ENCODE peak calls at places on chromosomes 5 and 9, in six cellular contexts. One of them, this sample, is unnamed.

GRCh38 chr5:1735320-1735970 is 64.2 kb downstream of the MRPL36 start:
- DNase-seq in RWPE1: no peak
- DNase-seq in OCI-LY7: no peak
- DNase-seq in stomach: peak; percentile 24
- DNase-seq in transverse colon: no peak
- DNase-seq in sigmoid colon: no peak
- DNase-seq in this sample: peak; percentile 7

GRCh38 chr9:134983094-134983493 is 65.4 kb upstream of the FCN1 start:
- DNase-seq in stomach: peak; percentile 30
- DNase-seq in OCI-LY7: peak; percentile 63
- DNase-seq in transverse colon: no peak
- DNase-seq in RWPE1: no peak
- DNase-seq in sigmoid colon: peak; percentile 59
- DNase-seq in this sample: peak; percentile 90

GRCh38 chr5:132057498-132058255 is 2.8 kb upstream of the IL3 start:
- DNase-seq in transverse colon: peak; percentile 3
- DNase-seq in OCI-LY7: no peak
- DNase-seq in stomach: peak; percentile 11
- DNase-seq in RWPE1: no peak
- DNase-seq in sigmoid colon: peak; percentile 36
- DNase-seq in this sample: peak; percentile 3

GRCh38 chr5:144202072-144202471 is 31.4 kb downstream of the KCTD16 start:
- DNase-seq in OCI-LY7: no peak
- DNase-seq in sigmoid colon: no peak
- DNase-seq in RWPE1: no peak
- DNase-seq in stomach: no peak
- DNase-seq in transverse colon: no peak
- DNase-seq in this sample: no peak

GRCh38 chr9:2158111-2158610 is 143.0 kb downstream of the SMARCA2 start:
- DNase-seq in OCI-LY7: peak; percentile 89
- DNase-seq in RWPE1: peak; percentile 24
- DNase-seq in stomach: peak; percentile 53
- DNase-seq in transverse colon: peak; percentile 47
- DNase-seq in sigmoid colon: peak; percentile 67
- DNase-seq in this sample: no peak

GRCh38 chr5:1521054-1521453 is 2.7 kb downstream of the LPCAT1 start:
- DNase-seq in transverse colon: peak; percentile 5
- DNase-seq in sigmoid colon: peak; percentile 55
- DNase-seq in RWPE1: no peak
- DNase-seq in stomach: peak; percentile 14
- DNase-seq in OCI-LY7: no peak
- DNase-seq in this sample: peak; percentile 94

GRCh38 chr9:68507796-68508145 is 32.9 kb downstream of the TMEM252 start:
- DNase-seq in transverse colon: no peak
- DNase-seq in sigmoid colon: no peak
- DNase-seq in RWPE1: no peak
- DNase-seq in OCI-LY7: no peak
- DNase-seq in stomach: no peak
- DNase-seq in this sample: no peak

GRCh38 chr9:112015736-112016135 is 119.1 kb downstream of the UGCG start:
- DNase-seq in OCI-LY7: no peak
- DNase-seq in RWPE1: no peak
- DNase-seq in sigmoid colon: no peak
- DNase-seq in transverse colon: no peak
- DNase-seq in stomach: no peak
- DNase-seq in this sample: no peak

GRCh38 chr5:137760294-137761019 is 6.3 kb upstream of the HNRNPA0 start:
- DNase-seq in RWPE1: no peak
- DNase-seq in OCI-LY7: no peak
- DNase-seq in transverse colon: no peak
- DNase-seq in sigmoid colon: no peak
- DNase-seq in stomach: no peak
- DNase-seq in this sample: no peak

GRCh38 chr5:177312649-177313181 is 1.0 kb upstream of the MXD3 start:
- DNase-seq in transverse colon: peak; percentile 54
- DNase-seq in stomach: no peak
- DNase-seq in OCI-LY7: peak; percentile 92
- DNase-seq in sigmoid colon: peak; percentile 56
- DNase-seq in RWPE1: no peak
- DNase-seq in this sample: no peak

GRCh38 chr5:123538670-123539459 is 26.9 kb downstream of the CSNK1G3 start:
- DNase-seq in OCI-LY7: no peak
- DNase-seq in RWPE1: no peak
- DNase-seq in sigmoid colon: no peak
- DNase-seq in transverse colon: no peak
- DNase-seq in stomach: no peak
- DNase-seq in this sample: peak; percentile 53

GRCh38 chr5:126594676-126595485 is at the start of gene ALDH7A1:
- DNase-seq in stomach: peak; percentile 89
- DNase-seq in RWPE1: peak; percentile 68
- DNase-seq in transverse colon: peak; percentile 90
- DNase-seq in OCI-LY7: no peak
- DNase-seq in sigmoid colon: peak; percentile 93
- DNase-seq in this sample: peak; percentile 97

GRCh38 chr9:131815971-131816873 is 76.3 kb upstream of the RAPGEF1 start:
- DNase-seq in OCI-LY7: no peak
- DNase-seq in sigmoid colon: no peak
- DNase-seq in stomach: no peak
- DNase-seq in RWPE1: no peak
- DNase-seq in transverse colon: no peak
- DNase-seq in this sample: no peak

GRCh38 chr5:138466058-138466899 is 1.0 kb downstream of the EGR1 start:
- DNase-seq in stomach: peak; percentile 75
- DNase-seq in RWPE1: no peak
- DNase-seq in sigmoid colon: no peak
- DNase-seq in transverse colon: peak; percentile 45
- DNase-seq in OCI-LY7: no peak
- DNase-seq in this sample: no peak

GRCh38 chr5:151584057-151584937 is 6.8 kb downstream of the FAT2 start:
- DNase-seq in transverse colon: no peak
- DNase-seq in sigmoid colon: no peak
- DNase-seq in stomach: no peak
- DNase-seq in OCI-LY7: no peak
- DNase-seq in RWPE1: no peak
- DNase-seq in this sample: no peak

GRCh38 chr5:11904270-11904906 is at the start of gene CTNND2:
- DNase-seq in RWPE1: peak; percentile 14
- DNase-seq in sigmoid colon: no peak
- DNase-seq in OCI-LY7: no peak
- DNase-seq in transverse colon: no peak
- DNase-seq in stomach: no peak
- DNase-seq in this sample: peak; percentile 93

GRCh38 chr5:65338606-65339151 is 143.0 kb downstream of the ADAMTS6 start:
- DNase-seq in OCI-LY7: no peak
- DNase-seq in stomach: no peak
- DNase-seq in RWPE1: no peak
- DNase-seq in transverse colon: no peak
- DNase-seq in sigmoid colon: no peak
- DNase-seq in this sample: no peak

GRCh38 chr5:142798099-142798768 is 28.1 kb downstream of the ARHGAP26 start:
- DNase-seq in transverse colon: no peak
- DNase-seq in OCI-LY7: no peak
- DNase-seq in stomach: no peak
- DNase-seq in RWPE1: no peak
- DNase-seq in sigmoid colon: peak; percentile 69
- DNase-seq in this sample: no peak

GRCh38 chr5:147869112-147869511 is 9.4 kb upstream of the SCGB3A2 start:
- DNase-seq in stomach: no peak
- DNase-seq in OCI-LY7: no peak
- DNase-seq in RWPE1: no peak
- DNase-seq in transverse colon: no peak
- DNase-seq in sigmoid colon: no peak
- DNase-seq in this sample: no peak

GRCh38 chr5:150779397-150780179 is 1.0 kb downstream of the SMIM3 start:
- DNase-seq in OCI-LY7: no peak
- DNase-seq in RWPE1: no peak
- DNase-seq in transverse colon: peak; percentile 21
- DNase-seq in sigmoid colon: peak; percentile 70
- DNase-seq in stomach: no peak
- DNase-seq in this sample: no peak

GRCh38 chr5:111775224-111775623 is 18.2 kb upstream of the NREP start:
- DNase-seq in OCI-LY7: no peak
- DNase-seq in sigmoid colon: no peak
- DNase-seq in stomach: no peak
- DNase-seq in RWPE1: no peak
- DNase-seq in transverse colon: no peak
- DNase-seq in this sample: no peak

GRCh38 chr9:82117025-82117424 is 128.5 kb downstream of the SPATA31D1 start:
- DNase-seq in transverse colon: no peak
- DNase-seq in sigmoid colon: no peak
- DNase-seq in OCI-LY7: no peak
- DNase-seq in stomach: no peak
- DNase-seq in RWPE1: no peak
- DNase-seq in this sample: no peak

GRCh38 chr9:133151601-133152525 is 11.9 kb downstream of the GBGT1 start:
- DNase-seq in stomach: no peak
- DNase-seq in sigmoid colon: no peak
- DNase-seq in transverse colon: no peak
- DNase-seq in OCI-LY7: no peak
- DNase-seq in RWPE1: no peak
- DNase-seq in this sample: no peak

GRCh38 chr9:89407070-89407469 is 88.8 kb downstream of the SECISBP2 start:
- DNase-seq in OCI-LY7: no peak
- DNase-seq in RWPE1: no peak
- DNase-seq in transverse colon: no peak
- DNase-seq in stomach: no peak
- DNase-seq in sigmoid colon: no peak
- DNase-seq in this sample: no peak

GRCh38 chr9:89410709-89411111 is 87.2 kb downstream of the SEMA4D start:
- DNase-seq in sigmoid colon: no peak
- DNase-seq in RWPE1: peak; percentile 59
- DNase-seq in stomach: no peak
- DNase-seq in OCI-LY7: no peak
- DNase-seq in transverse colon: no peak
- DNase-seq in this sample: peak; percentile 29

GRCh38 chr9:89410022-89410421 is 87.9 kb downstream of the SEMA4D start:
- DNase-seq in transverse colon: no peak
- DNase-seq in stomach: no peak
- DNase-seq in OCI-LY7: no peak
- DNase-seq in RWPE1: no peak
- DNase-seq in sigmoid colon: no peak
- DNase-seq in this sample: no peak

GRCh38 chr9:89405832-89406231 is 87.5 kb downstream of the SECISBP2 start:
- DNase-seq in transverse colon: peak; percentile 61
- DNase-seq in sigmoid colon: no peak
- DNase-seq in stomach: no peak
- DNase-seq in RWPE1: no peak
- DNase-seq in OCI-LY7: peak; percentile 69
- DNase-seq in this sample: no peak

GRCh38 chr9:89408628-89409101 is 89.2 kb downstream of the SEMA4D start:
- DNase-seq in stomach: no peak
- DNase-seq in RWPE1: no peak
- DNase-seq in OCI-LY7: no peak
- DNase-seq in sigmoid colon: peak; percentile 60
- DNase-seq in transverse colon: peak; percentile 63
- DNase-seq in this sample: no peak
- H3K27ac ChIP-seq in stomach: peak overlapping the region; percentile 52
- H3K27ac ChIP-seq in RWPE1: no peak overlapping the region
- H3K27ac ChIP-seq in OCI-LY7: no peak overlapping the region
- H3K27ac ChIP-seq in sigmoid colon: no peak overlapping the region
- H3K27ac ChIP-seq in transverse colon: no peak overlapping the region
- H3K27ac ChIP-seq in this sample: no peak overlapping the region

GRCh38 chr5:158155087-158155486 is 296.1 kb upstream of the CLINT1 start:
- DNase-seq in stomach: no peak
- DNase-seq in OCI-LY7: no peak
- DNase-seq in sigmoid colon: no peak
- DNase-seq in RWPE1: no peak
- DNase-seq in transverse colon: no peak
- DNase-seq in this sample: no peak

GRCh38 chr5:158153508-158153907 is 294.6 kb upstream of the CLINT1 start:
- DNase-seq in stomach: no peak
- DNase-seq in sigmoid colon: no peak
- DNase-seq in transverse colon: no peak
- DNase-seq in RWPE1: no peak
- DNase-seq in OCI-LY7: no peak
- DNase-seq in this sample: no peak

GRCh38 chr5:158155811-158156495 is 297.0 kb upstream of the CLINT1 start:
- DNase-seq in transverse colon: no peak
- DNase-seq in OCI-LY7: no peak
- DNase-seq in sigmoid colon: no peak
- DNase-seq in RWPE1: no peak
- DNase-seq in stomach: no peak
- DNase-seq in this sample: no peak

GRCh38 chr5:158152151-158152550 is 293.2 kb upstream of the CLINT1 start:
- DNase-seq in RWPE1: no peak
- DNase-seq in OCI-LY7: no peak
- DNase-seq in transverse colon: no peak
- DNase-seq in stomach: no peak
- DNase-seq in sigmoid colon: no peak
- DNase-seq in this sample: no peak

GRCh38 chr5:158154226-158155005 is 295.5 kb upstream of the CLINT1 start:
- DNase-seq in stomach: no peak
- DNase-seq in OCI-LY7: no peak
- DNase-seq in transverse colon: no peak
- DNase-seq in sigmoid colon: peak; percentile 80
- DNase-seq in RWPE1: peak; percentile 95
- DNase-seq in this sample: no peak
- TF ChIP-seq CTCF in stomach: peak; percentile 1
- TF ChIP-seq CTCF in OCI-LY7: no peak
- TF ChIP-seq CTCF in transverse colon: no peak
- TF ChIP-seq CTCF in sigmoid colon: no peak
- TF ChIP-seq CTCF in RWPE1: no peak
- TF ChIP-seq CTCF in this sample: no peak

DNA sequence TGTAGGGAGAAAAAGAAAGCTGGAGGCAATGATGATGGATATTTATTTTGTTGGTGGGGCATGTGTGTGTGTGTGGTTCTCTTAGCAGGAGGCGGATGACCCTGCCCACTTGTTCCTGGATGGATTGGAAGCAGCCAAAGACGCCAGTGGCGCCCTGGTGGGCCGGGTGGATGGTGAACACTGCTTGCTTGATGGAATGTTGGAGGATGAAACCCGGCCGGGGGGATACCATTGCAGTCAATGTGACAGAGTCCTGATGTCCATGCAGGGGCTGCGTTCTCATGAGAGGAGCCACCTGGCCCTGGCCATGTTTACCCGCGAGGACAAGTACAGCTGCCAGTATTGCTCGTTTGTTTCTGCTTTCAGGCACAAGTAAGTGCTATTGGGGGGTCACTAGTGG is 69.2 kb downstream of the ZNF462 start:
- DNase-seq in transverse colon: no peak
- DNase-seq in RWPE1: no peak
- DNase-seq in OCI-LY7: no peak
- DNase-seq in sigmoid colon: no peak
- DNase-seq in stomach: no peak
- DNase-seq in this sample: no peak
- H3K27ac ChIP-seq in transverse colon: no peak overlapping the region
- H3K27ac ChIP-seq in RWPE1: no peak overlapping the region
- H3K27ac ChIP-seq in OCI-LY7: no peak overlapping the region
- H3K27ac ChIP-seq in sigmoid colon: no peak overlapping the region
- H3K27ac ChIP-seq in stomach: no peak overlapping the region
- H3K27ac ChIP-seq in this sample: no peak overlapping the region

DNA sequence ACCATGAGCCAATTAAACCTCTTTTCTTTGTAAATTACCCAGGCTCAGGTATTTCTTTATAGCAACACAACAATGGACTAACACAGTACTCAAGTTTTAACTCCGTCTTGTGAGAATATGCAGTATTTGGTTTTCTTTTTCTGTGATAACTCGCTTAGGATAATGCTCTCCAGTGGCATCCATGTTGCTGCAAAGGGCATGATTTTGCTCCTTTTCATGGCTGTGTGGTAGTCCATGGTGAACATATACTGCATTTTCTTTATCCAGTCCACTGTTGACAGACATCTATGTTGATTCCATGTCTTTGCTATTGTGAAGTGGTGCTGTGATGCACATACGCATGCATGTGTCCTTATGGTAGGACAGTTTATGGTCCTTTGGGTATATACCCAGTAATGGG is 10.9 kb downstream of the VPS13A start:
- DNase-seq in transverse colon: no peak
- DNase-seq in OCI-LY7: no peak
- DNase-seq in sigmoid colon: no peak
- DNase-seq in stomach: no peak
- DNase-seq in RWPE1: no peak
- DNase-seq in this sample: no peak
- TF ChIP-seq CTCF in transverse colon: no peak
- TF ChIP-seq CTCF in OCI-LY7: no peak
- TF ChIP-seq CTCF in sigmoid colon: no peak
- TF ChIP-seq CTCF in stomach: no peak
- TF ChIP-seq CTCF in RWPE1: no peak
- TF ChIP-seq CTCF in this sample: no peak